ENCODE peak calls at places on chromosomes 6 and 20, in five cellular contexts. One of them, this sample, is unnamed.
A peak's percentile ranks its signal among the peaks of the same experiment; 100 is the strongest.

GRCh38 chr6:54244430-54244829 is 63.8 kb upstream of the TINAG start:
- DNase-seq in GM19239: no peak
- DNase-seq in C1 segment of cervical spinal cord: no peak
- DNase-seq in HepG2: peak; percentile 18
- DNase-seq in GM10248: no peak
- DNase-seq in this sample: no peak

GRCh38 chr6:20402181-20403079 is 751 bp downstream of the E2F3 start:
- DNase-seq in GM19239: no peak
- DNase-seq in C1 segment of cervical spinal cord: no peak
- DNase-seq in HepG2: peak; percentile 67
- DNase-seq in GM10248: no peak
- DNase-seq in this sample: peak; percentile 87

GRCh38 chr6:75023634-75024033 is 182.2 kb downstream of the COL12A1 start:
- DNase-seq in GM19239: no peak
- DNase-seq in C1 segment of cervical spinal cord: no peak
- DNase-seq in HepG2: no peak
- DNase-seq in GM10248: no peak
- DNase-seq in this sample: no peak

GRCh38 chr6:127971386-127971785 is 70.5 kb upstream of the THEMIS start:
- DNase-seq in GM19239: no peak
- DNase-seq in C1 segment of cervical spinal cord: no peak
- DNase-seq in HepG2: no peak
- DNase-seq in GM10248: no peak
- DNase-seq in this sample: no peak

GRCh38 chr20:63657937-63658748 is at the start of gene RTEL1:
- DNase-seq in GM19239: peak; percentile 99
- DNase-seq in C1 segment of cervical spinal cord: peak; percentile 94
- DNase-seq in HepG2: peak; percentile 93
- DNase-seq in GM10248: peak; percentile 96
- DNase-seq in this sample: peak; percentile 88

GRCh38 chr6:31058128-31058894 is 48.0 kb downstream of the MUC22 start:
- DNase-seq in GM19239: no peak
- DNase-seq in C1 segment of cervical spinal cord: no peak
- DNase-seq in HepG2: peak; percentile 61
- DNase-seq in GM10248: no peak
- DNase-seq in this sample: no peak

GRCh38 chr6:11785953-11786579 is 7.5 kb upstream of the ADTRP start:
- DNase-seq in GM19239: peak; percentile 70
- DNase-seq in C1 segment of cervical spinal cord: no peak
- DNase-seq in HepG2: no peak
- DNase-seq in GM10248: peak; percentile 85
- DNase-seq in this sample: no peak

GRCh38 chr6:106886444-106886843 is 88.1 kb downstream of the CD24 start:
- DNase-seq in GM19239: no peak
- DNase-seq in C1 segment of cervical spinal cord: no peak
- DNase-seq in HepG2: no peak
- DNase-seq in GM10248: no peak
- DNase-seq in this sample: no peak

GRCh38 chr6:140542858-140543257 is 1168.4 kb upstream of the CITED2 start:
- DNase-seq in GM19239: no peak
- DNase-seq in C1 segment of cervical spinal cord: no peak
- DNase-seq in HepG2: no peak
- DNase-seq in GM10248: no peak
- DNase-seq in this sample: no peak

GRCh38 chr6:30006170-30007131 is 54.6 kb upstream of the POLR1H start:
- DNase-seq in GM19239: no peak
- DNase-seq in C1 segment of cervical spinal cord: peak; percentile 3
- DNase-seq in HepG2: no peak
- DNase-seq in GM10248: peak; percentile 25
- DNase-seq in this sample: peak; percentile 90

GRCh38 chr6:152277826-152278247 is 359.3 kb downstream of the SYNE1 start:
- DNase-seq in GM19239: no peak
- DNase-seq in C1 segment of cervical spinal cord: no peak
- DNase-seq in HepG2: peak; percentile 77
- DNase-seq in GM10248: no peak
- DNase-seq in this sample: no peak

GRCh38 chr20:39660251-39660650 is 698.1 kb downstream of the DHX35 start:
- DNase-seq in GM19239: no peak
- DNase-seq in C1 segment of cervical spinal cord: no peak
- DNase-seq in HepG2: no peak
- DNase-seq in GM10248: no peak
- DNase-seq in this sample: no peak

GRCh38 chr20:51767867-51768758 is at the start of gene ATP9A:
- DNase-seq in GM19239: no peak
- DNase-seq in C1 segment of cervical spinal cord: peak; percentile 60
- DNase-seq in HepG2: no peak
- DNase-seq in GM10248: no peak
- DNase-seq in this sample: peak; percentile 86

GRCh38 chr6:105900120-105900937 is 185.8 kb upstream of the PRDM1 start:
- DNase-seq in GM19239: no peak
- DNase-seq in C1 segment of cervical spinal cord: no peak
- DNase-seq in HepG2: no peak
- DNase-seq in GM10248: no peak
- DNase-seq in this sample: no peak

GRCh38 chr6:21845018-21845417 is 251.5 kb downstream of the SOX4 start:
- DNase-seq in GM19239: no peak
- DNase-seq in C1 segment of cervical spinal cord: no peak
- DNase-seq in HepG2: no peak
- DNase-seq in GM10248: no peak
- DNase-seq in this sample: no peak

GRCh38 chr6:16712931-16713484 is 48.3 kb downstream of the ATXN1 start:
- DNase-seq in GM19239: no peak
- DNase-seq in C1 segment of cervical spinal cord: peak; percentile 10
- DNase-seq in HepG2: no peak
- DNase-seq in GM10248: peak; percentile 31
- DNase-seq in this sample: peak; percentile 87

GRCh38 chr6:33607784-33608161 is 13.3 kb upstream of the ITPR3 start:
- DNase-seq in GM19239: no peak
- DNase-seq in C1 segment of cervical spinal cord: no peak
- DNase-seq in HepG2: peak; percentile 79
- DNase-seq in GM10248: peak; percentile 70
- DNase-seq in this sample: no peak

GRCh38 chr6:117676577-117677218 is 1.4 kb downstream of the NUS1 start:
- DNase-seq in GM19239: no peak
- DNase-seq in C1 segment of cervical spinal cord: no peak
- DNase-seq in HepG2: no peak
- DNase-seq in GM10248: no peak
- DNase-seq in this sample: no peak

GRCh38 chr6:90079555-90080490 is 185.6 kb downstream of the GJA10 start:
- DNase-seq in GM19239: no peak
- DNase-seq in C1 segment of cervical spinal cord: no peak
- DNase-seq in HepG2: no peak
- DNase-seq in GM10248: no peak
- DNase-seq in this sample: no peak

GRCh38 chr6:46090115-46091079 is 39.4 kb upstream of the ENPP4 start:
- DNase-seq in GM19239: peak; percentile 54
- DNase-seq in C1 segment of cervical spinal cord: peak; percentile 18
- DNase-seq in HepG2: peak; percentile 50
- DNase-seq in GM10248: peak; percentile 64
- DNase-seq in this sample: peak; percentile 47

GRCh38 chr6:105989178-105989577 is 97.0 kb upstream of the PRDM1 start:
- DNase-seq in GM19239: no peak
- DNase-seq in C1 segment of cervical spinal cord: no peak
- DNase-seq in HepG2: no peak
- DNase-seq in GM10248: no peak
- DNase-seq in this sample: no peak

GRCh38 chr6:24940311-24940917 is 4.7 kb upstream of the RIPOR2 start:
- DNase-seq in GM19239: no peak
- DNase-seq in C1 segment of cervical spinal cord: no peak
- DNase-seq in HepG2: no peak
- DNase-seq in GM10248: no peak
- DNase-seq in this sample: no peak

GRCh38 chr6:87661016-87661415 is 41.0 kb downstream of the AKIRIN2 start:
- DNase-seq in GM19239: no peak
- DNase-seq in C1 segment of cervical spinal cord: no peak
- DNase-seq in HepG2: no peak
- DNase-seq in GM10248: no peak
- DNase-seq in this sample: no peak

GRCh38 chr6:31888281-31889258 is 8.9 kb downstream of the EHMT2 start:
- DNase-seq in GM19239: peak; percentile 67
- DNase-seq in C1 segment of cervical spinal cord: no peak
- DNase-seq in HepG2: no peak
- DNase-seq in GM10248: peak; percentile 75
- DNase-seq in this sample: no peak

GRCh38 chr6:168122521-168122920 is 43.5 kb upstream of the FRMD1 start:
- DNase-seq in GM19239: no peak
- DNase-seq in C1 segment of cervical spinal cord: no peak
- DNase-seq in HepG2: no peak
- DNase-seq in GM10248: no peak
- DNase-seq in this sample: peak; percentile 4

GRCh38 chr20:61662946-61663460 is 402.7 kb downstream of the TAF4 start:
- DNase-seq in GM19239: no peak
- DNase-seq in C1 segment of cervical spinal cord: no peak
- DNase-seq in HepG2: no peak
- DNase-seq in GM10248: no peak
- DNase-seq in this sample: no peak

GRCh38 chr6:34057790-34058189 is 88.1 kb downstream of the GRM4 start:
- DNase-seq in GM19239: no peak
- DNase-seq in C1 segment of cervical spinal cord: no peak
- DNase-seq in HepG2: no peak
- DNase-seq in GM10248: no peak
- DNase-seq in this sample: no peak

GRCh38 chr6:64955435-64955848 is 751.6 kb downstream of the EYS start:
- DNase-seq in GM19239: no peak
- DNase-seq in C1 segment of cervical spinal cord: no peak
- DNase-seq in HepG2: no peak
- DNase-seq in GM10248: no peak
- DNase-seq in this sample: peak; percentile 80

GRCh38 chr6:169158750-169159149 is 94.9 kb downstream of the THBS2 start:
- DNase-seq in GM19239: no peak
- DNase-seq in C1 segment of cervical spinal cord: no peak
- DNase-seq in HepG2: no peak
- DNase-seq in GM10248: no peak
- DNase-seq in this sample: no peak

GRCh38 chr6:143236151-143236788 is 175.6 kb downstream of the AIG1 start:
- DNase-seq in GM19239: no peak
- DNase-seq in C1 segment of cervical spinal cord: peak; percentile 92
- DNase-seq in HepG2: no peak
- DNase-seq in GM10248: no peak
- DNase-seq in this sample: no peak

GRCh38 chr6:111703723-111704122 is 98.0 kb upstream of the TRAF3IP2 start:
- DNase-seq in GM19239: no peak
- DNase-seq in C1 segment of cervical spinal cord: no peak
- DNase-seq in HepG2: no peak
- DNase-seq in GM10248: no peak
- DNase-seq in this sample: no peak